ENCODE peak calls at places on chromosomes 13 and 19, in four cellular contexts. Q is ovary, H is H9, R is transverse colon. U is an unnamed sample.
A peak's percentile ranks its signal among the peaks of the same experiment; 100 is the strongest.

GRCh38 chr19:49361438-49362047 is 673 bp downstream of the TEAD2 start:
- DNase-seq in Q (peak; percentile 94), H (peak; percentile 73), R (peak; percentile 81), U (peak; percentile 86)

GRCh38 chr13:95480131-95480545 is 72.4 kb upstream of the CLDN10 start:
- DNase-seq in Q (no peak), R (no peak), H (no peak), U (peak; percentile 57)

GRCh38 chr19:48915757-48916156 is 15.6 kb downstream of the NUCB1 start:
- DNase-seq in Q (no peak), R (no peak), H (no peak), U (no peak)

GRCh38 chr13:78978381-78978998 is 319.5 kb upstream of the OBI1 start:
- DNase-seq in R (peak; percentile 11), Q (no peak), H (no peak), U (peak; percentile 46)

GRCh38 chr13:30107536-30108136 is 199.7 kb downstream of the KATNAL1 start:
- DNase-seq in H (no peak), R (peak; percentile 17), Q (no peak), U (no peak)

GRCh38 chr13:40060318-40061007 is 405.0 kb downstream of the COG6 start:
- DNase-seq in Q (peak; percentile 84), H (no peak), R (no peak), U (peak; percentile 96)

GRCh38 chr13:76890036-76890435 is 3.8 kb upstream of the KCTD12 start:
- DNase-seq in R (no peak), Q (no peak), H (no peak), U (no peak)

GRCh38 chr13:50161052-50161451 is 145.8 kb downstream of the KCNRG start:
- DNase-seq in Q (no peak), R (no peak), H (no peak), U (no peak)

GRCh38 chr19:5132698-5133651 is 164.1 kb downstream of the KDM4B start:
- DNase-seq in H (no peak), R (no peak), Q (no peak), U (no peak)

GRCh38 chr19:43582495-43582894 is 6.9 kb downstream of the PINLYP start:
- DNase-seq in H (no peak), Q (no peak), R (no peak), U (no peak)

GRCh38 chr19:2543463-2544442 is 67.8 kb downstream of the GADD45B start:
- DNase-seq in Q (peak; percentile 94), R (peak; percentile 90), H (peak; percentile 94), U (peak; percentile 96)

GRCh38 chr19:6066661-6067646 is 43.3 kb downstream of the RFX2 start:
- DNase-seq in Q (peak; percentile 92), H (peak; percentile 79), R (peak; percentile 91), U (peak; percentile 97)

GRCh38 chr13:28320884-28321574 is 173.9 kb downstream of the FLT1 start:
- DNase-seq in H (no peak), Q (no peak), R (no peak), U (no peak)

GRCh38 chr13:104301216-104301975 is 1235.2 kb upstream of the SLC10A2 start:
- DNase-seq in R (no peak), Q (no peak), H (no peak), U (no peak)

GRCh38 chr13:22211876-22212275 is 541.0 kb downstream of the FGF9 start:
- DNase-seq in H (no peak), R (no peak), Q (no peak), U (no peak)

GRCh38 chr13:106373989-106374572 is 161.4 kb downstream of the EFNB2 start:
- DNase-seq in R (no peak), H (no peak), Q (no peak), U (no peak)

GRCh38 chr19:11269408-11269807 is 7.1 kb upstream of the DOCK6 start:
- DNase-seq in H (no peak), R (no peak), Q (no peak), U (no peak)
- H3K27ac ChIP-seq in H (no peak overlapping the region), R (peak overlapping the region; percentile 58), Q (peak overlapping the region; percentile 30), U (peak overlapping the region; percentile 36)

DNA sequence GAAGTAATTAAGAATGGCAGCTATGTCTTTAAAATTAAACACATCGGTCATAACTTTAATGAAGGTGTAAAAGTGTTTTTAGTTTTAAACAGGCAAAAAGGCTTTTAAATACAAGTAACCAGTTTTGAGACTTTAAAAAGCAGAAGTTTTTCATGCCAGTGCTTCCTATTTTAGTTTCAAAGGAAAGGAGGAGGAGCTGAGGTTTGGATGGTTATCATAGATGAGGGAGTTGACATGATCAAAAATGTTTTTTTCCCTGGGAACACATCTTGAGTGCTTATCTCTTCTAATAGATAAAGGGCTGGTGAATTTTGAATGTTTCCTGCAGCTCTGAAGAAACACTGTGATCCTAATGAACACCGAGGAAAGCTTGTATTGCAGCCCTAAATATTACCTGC is 42.9 kb downstream of the LRCH1 start:
- DNase-seq in H (no peak), R (no peak), Q (no peak), U (no peak)
- H3K27ac ChIP-seq in H (no peak overlapping the region), R (peak overlapping the region; percentile 64), Q (no peak overlapping the region), U (peak overlapping the region; percentile 21)

GRCh38 chr19:18951721-18952281 is 10.8 kb upstream of the HOMER3 start:
- DNase-seq in Q (no peak), H (no peak), R (no peak), U (no peak)

GRCh38 chr19:18949858-18950257 is 8.8 kb upstream of the HOMER3 start:
- DNase-seq in H (no peak), Q (no peak), R (no peak), U (no peak)

GRCh38 chr19:18955042-18955441 is 14.0 kb upstream of the HOMER3 start:
- DNase-seq in Q (no peak), H (no peak), R (no peak), U (no peak)

GRCh38 chr19:18948976-18949356 is 7.9 kb upstream of the HOMER3 start:
- DNase-seq in H (no peak), Q (no peak), R (no peak), U (no peak)

GRCh38 chr19:18954094-18954493 is 13.1 kb upstream of the HOMER3 start:
- DNase-seq in R (no peak), H (no peak), Q (no peak), U (no peak)
- H3K27ac ChIP-seq in R (no peak overlapping the region), H (no peak overlapping the region), Q (no peak overlapping the region), U (no peak overlapping the region)

DNA sequence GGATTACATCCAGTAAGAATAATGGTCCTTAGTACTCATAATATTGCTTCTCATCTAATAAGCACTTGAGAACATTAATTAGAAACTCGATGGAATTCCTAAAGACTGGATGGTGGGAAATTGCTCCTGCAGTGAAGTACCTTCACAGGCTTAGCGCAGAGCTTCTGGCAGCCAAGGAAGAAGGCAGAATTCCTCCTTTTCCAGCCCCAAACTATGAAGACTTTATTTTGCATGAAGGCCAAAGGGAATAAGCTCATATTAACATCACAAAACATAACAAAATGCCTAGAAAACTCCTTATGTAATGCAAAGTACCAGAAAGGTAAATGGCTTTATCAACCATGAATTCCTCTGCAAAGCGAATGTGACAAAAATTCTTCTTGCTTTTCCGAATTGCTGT is 336.1 kb downstream of the DNAJC15 start:
- DNase-seq in H (no peak), R (no peak), Q (no peak), U (no peak)
- H3K27ac ChIP-seq in H (peak overlapping the region; percentile 53), R (no peak overlapping the region), Q (no peak overlapping the region), U (no peak overlapping the region)

GRCh38 chr13:111282425-111282824 is 38.0 kb upstream of the TEX29 start:
- DNase-seq in Q (no peak), R (no peak), H (no peak), U (peak; percentile 40)
- H3K27ac ChIP-seq in Q (peak overlapping the region; percentile 55), R (peak overlapping the region; percentile 66), H (no peak overlapping the region), U (peak overlapping the region; percentile 19)

DNA sequence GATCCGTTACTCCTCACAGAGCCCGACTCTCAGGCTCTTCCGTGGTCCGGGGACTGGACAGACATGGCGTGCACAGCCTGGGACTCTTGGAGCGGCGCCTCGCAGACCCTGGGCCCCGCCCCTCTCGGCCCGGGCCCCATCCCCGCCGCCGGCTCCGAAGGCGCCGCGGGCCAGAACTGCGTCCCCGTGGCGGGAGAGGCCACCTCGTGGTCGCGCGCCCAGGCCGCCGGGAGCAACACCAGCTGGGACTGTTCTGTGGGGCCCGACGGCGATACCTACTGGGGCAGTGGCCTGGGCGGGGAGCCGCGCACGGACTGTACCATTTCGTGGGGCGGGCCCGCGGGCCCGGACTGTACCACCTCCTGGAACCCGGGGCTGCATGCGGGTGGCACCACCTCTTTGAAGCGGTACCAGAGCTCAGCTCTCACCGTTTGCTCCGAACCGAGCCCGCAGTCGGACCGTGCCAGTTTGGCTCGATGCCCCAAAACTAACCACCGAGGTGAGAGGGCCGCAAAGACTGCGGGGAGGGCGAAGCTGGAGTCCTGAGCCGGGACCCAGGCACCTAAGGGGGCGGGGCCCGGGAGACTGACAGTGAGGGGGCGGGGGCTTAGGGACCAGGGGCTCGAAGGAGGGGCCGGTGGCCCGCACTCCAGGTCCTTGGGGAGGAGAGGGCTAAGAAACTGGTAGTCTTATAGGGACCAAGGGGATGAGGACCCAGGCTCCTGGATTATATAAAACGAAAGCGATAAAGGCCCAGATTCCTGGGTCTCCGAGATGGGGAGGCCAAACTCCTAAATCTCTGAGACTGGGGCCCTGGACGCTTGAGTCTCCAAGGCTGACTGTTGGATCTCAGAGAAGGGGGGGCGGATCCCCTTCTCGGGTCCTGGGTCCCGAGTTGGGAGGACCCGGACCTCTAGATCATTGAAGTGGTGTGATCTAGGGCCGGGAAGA is 2.0 kb downstream of the ETV2 start:
- DNase-seq in R (peak; percentile 91), H (peak; percentile 94), Q (peak; percentile 87), U (peak; percentile 93)
- H3K27ac ChIP-seq in R (peak overlapping the region; percentile 94), H (no peak overlapping the region), Q (peak overlapping the region; percentile 81), U (peak overlapping the region; percentile 89)

GRCh38 chr13:110345266-110345665 is 38.2 kb downstream of the COL4A2 start:
- DNase-seq in H (no peak), R (no peak), Q (no peak), U (no peak)
- H3K27ac ChIP-seq in H (no peak overlapping the region), R (peak overlapping the region; percentile 87), Q (no peak overlapping the region), U (no peak overlapping the region)

DNA sequence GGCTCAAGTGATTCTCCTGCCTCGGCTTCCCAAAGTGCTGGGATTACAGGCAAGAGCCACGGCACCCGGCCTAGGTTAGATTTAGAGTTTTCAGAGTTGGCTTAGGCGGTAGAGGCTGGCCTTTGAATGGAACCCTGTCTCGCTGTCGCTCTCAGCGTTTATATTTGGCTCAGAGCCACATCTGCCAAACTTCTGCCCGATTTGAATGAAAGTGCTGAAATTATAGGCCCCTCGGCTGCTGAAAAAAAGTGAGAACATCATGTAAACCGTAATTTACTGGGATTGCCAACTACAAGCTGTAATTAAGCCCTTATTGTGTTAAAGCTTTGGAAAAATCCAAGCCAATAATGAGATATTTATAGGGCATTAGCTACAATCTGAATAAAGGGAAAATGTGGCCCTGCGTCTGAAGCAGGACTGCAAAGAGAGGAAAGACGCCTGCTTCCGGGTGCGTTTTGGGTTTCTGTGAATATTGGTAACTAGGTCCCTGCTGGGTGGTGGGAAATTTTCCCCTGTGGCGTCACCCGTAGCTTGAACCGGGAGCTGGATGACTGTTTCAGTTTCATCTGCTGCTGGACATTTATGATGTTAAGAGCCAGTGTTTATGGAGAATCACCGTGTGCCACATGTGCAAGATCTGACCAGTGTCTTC is 9.8 kb downstream of the DNM2 start:
- DNase-seq in H (no peak), R (no peak), Q (no peak), U (no peak)
- H3K27ac ChIP-seq in H (no peak overlapping the region), R (peak overlapping the region; percentile 71), Q (no peak overlapping the region), U (no peak overlapping the region)

DNA sequence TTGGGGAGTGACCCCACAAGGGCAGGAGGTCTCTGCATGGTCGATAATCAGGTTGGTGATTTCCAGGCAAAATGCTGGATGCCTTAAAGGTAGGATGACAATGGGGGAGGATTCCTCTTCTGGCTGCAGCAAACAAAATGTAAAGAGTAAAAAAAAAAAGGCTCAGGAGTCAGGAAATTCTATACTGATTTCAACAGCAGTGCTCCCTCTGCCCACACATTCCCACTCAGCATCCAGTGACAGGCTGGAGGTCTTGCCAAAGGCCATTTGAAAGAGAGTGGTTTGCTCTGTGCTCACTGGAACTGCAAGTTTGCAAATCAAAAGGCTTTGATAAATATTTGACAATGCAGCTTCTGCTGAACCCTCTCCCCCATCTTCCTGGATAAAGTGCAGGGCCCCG is 135.4 kb downstream of the TNFRSF19 start:
- DNase-seq in R (no peak), H (no peak), Q (no peak), U (no peak)
- H3K27ac ChIP-seq in R (no peak overlapping the region), H (no peak overlapping the region), Q (no peak overlapping the region), U (no peak overlapping the region)

U was measured in body of pancreas.